ENCODE peak calls at places on chromosomes 11 and 22, in seven cellular contexts. K is GM12878, F is SK-N-SH, E is H1, D is K562, V is HepG2, O is GM12891. Y is an unnamed sample.

GRCh38 chr11:92393218-92393617 is 168.6 kb downstream of the FAT3 start:
- DNase-seq in V (no peak), O (no peak), F (peak), E (no peak), K (no peak), D (no peak), Y (no peak)

GRCh38 chr11:110471315-110471714 is 41.6 kb downstream of the FDX1 start:
- DNase-seq in D (no peak), E (no peak), F (no peak), V (no peak), O (no peak), K (no peak), Y (no peak)

GRCh38 chr11:128226106-128226716 is 361.1 kb downstream of the ETS1 start:
- DNase-seq in E (no peak), V (no peak), D (no peak), O (no peak), K (no peak), F (no peak), Y (no peak)

GRCh38 chr11:130070109-130070828 is 575 bp downstream of the APLP2 start:
- DNase-seq in O (peak), E (peak), F (peak), V (no peak), K (no peak), D (peak), Y (peak)

GRCh38 chr22:46293591-46294260 is 2.9 kb upstream of the GTSE1 start:
- DNase-seq in E (no peak), O (no peak), V (no peak), D (no peak), K (no peak), F (no peak), Y (no peak)

GRCh38 chr11:7924526-7924925 is 6.5 kb downstream of the OR10A6 start:
- DNase-seq in V (peak), K (no peak), O (no peak), F (no peak), E (no peak), D (no peak), Y (no peak)

GRCh38 chr22:46738961-46739870 is 1.2 kb upstream of the CERK start:
- DNase-seq in E (peak), F (no peak), O (peak), D (no peak), K (no peak), V (peak), Y (no peak)

GRCh38 chr11:88320149-88320559 is 17.4 kb downstream of the CTSC start:
- DNase-seq in V (no peak), D (no peak), O (no peak), F (no peak), E (no peak), K (no peak), Y (no peak)

GRCh38 chr11:95084509-95084908 is 5.1 kb upstream of the ENDOD1 start:
- DNase-seq in E (no peak), D (no peak), V (no peak), F (no peak), K (no peak), O (no peak), Y (no peak)

GRCh38 chr11:1220941-1221721 is 1.7 kb upstream of the MUC5B start:
- DNase-seq in V (no peak), E (peak), D (no peak), O (no peak), K (no peak), F (peak), Y (peak)

GRCh38 chr11:96307748-96308133 is 35.3 kb downstream of the MAML2 start:
- DNase-seq in O (no peak), F (no peak), D (no peak), E (no peak), V (no peak), K (no peak), Y (no peak)

GRCh38 chr11:1928891-1929541 is 9.5 kb downstream of the TNNT3 start:
- DNase-seq in V (no peak), E (no peak), K (no peak), F (peak), O (peak), D (no peak), Y (no peak)

GRCh38 chr11:33525789-33526188 is 174.8 kb downstream of the C11orf91 start:
- DNase-seq in O (no peak), K (no peak), F (no peak), E (peak), V (no peak), D (no peak), Y (no peak)

GRCh38 chr22:47143249-47143938 is 380.9 kb downstream of the TBC1D22A start:
- DNase-seq in K (no peak), E (no peak), F (no peak), D (no peak), V (no peak), O (no peak), Y (no peak)

GRCh38 chr11:16979708-16980622 is 34.2 kb downstream of the PLEKHA7 start:
- DNase-seq in D (no peak), K (no peak), F (no peak), E (no peak), V (no peak), O (no peak), Y (no peak)

GRCh38 chr22:26851125-26851524 is 193.7 kb downstream of the MIAT start:
- DNase-seq in E (peak), V (no peak), O (no peak), K (no peak), F (no peak), D (no peak), Y (no peak)

GRCh38 chr11:69376155-69377028 is 82.4 kb downstream of the MYEOV start:
- DNase-seq in E (no peak), F (no peak), O (no peak), D (no peak), V (no peak), K (no peak), Y (no peak)

GRCh38 chr11:76628408-76628947 is 42.1 kb downstream of the LRRC32 start:
- DNase-seq in E (no peak), K (no peak), F (no peak), O (no peak), V (no peak), D (no peak), Y (no peak)
- TF ChIP-seq TAF1 in E (no peak), K (no peak), F (no peak), O (no peak), V (no peak), D (no peak), Y (no peak)

GRCh38 chr11:75524576-75525432 is 937 bp downstream of the GDPD5 start:
- DNase-seq in E (peak), F (peak), D (peak), O (no peak), V (no peak), K (no peak), Y (peak)
- TF ChIP-seq TAF1 in E (no peak), F (no peak), D (no peak), O (no peak), V (peak), K (no peak), Y (no peak)

DNA sequence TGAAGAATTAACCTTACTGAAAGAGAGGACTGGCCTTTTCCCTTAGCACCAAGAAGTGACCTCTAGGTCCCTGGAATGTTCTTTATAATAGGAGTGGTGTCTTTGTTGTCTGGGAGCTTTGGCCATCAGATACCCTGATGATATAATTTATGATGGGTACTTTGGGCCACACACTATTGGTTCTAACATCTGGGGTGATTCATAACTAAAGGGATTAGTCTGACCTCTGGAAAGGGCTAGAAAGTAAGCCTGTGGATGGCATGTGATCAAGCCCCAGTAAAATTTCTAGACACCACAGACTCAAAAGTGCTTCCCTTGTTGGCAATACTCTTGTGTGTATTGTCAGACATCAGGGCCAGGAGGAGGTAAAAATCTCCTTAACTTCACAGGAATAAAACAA is 891.2 kb downstream of the KCNA4 start:
- DNase-seq in D (no peak), O (no peak), F (no peak), V (no peak), E (no peak), K (no peak), Y (no peak)
- TF ChIP-seq TAF1 in D (no peak), O (no peak), F (no peak), V (no peak), E (no peak), K (no peak), Y (no peak)

GRCh38 chr11:120182357-120182756 is 28.5 kb upstream of the OAF start:
- DNase-seq in V (no peak), O (no peak), F (no peak), D (no peak), E (peak), K (no peak), Y (no peak)

GRCh38 chr11:120183701-120184141 is 27.1 kb upstream of the OAF start:
- DNase-seq in O (no peak), E (peak), F (no peak), D (no peak), V (no peak), K (no peak), Y (no peak)

GRCh38 chr11:120181446-120181992 is 29.3 kb upstream of the OAF start:
- DNase-seq in D (no peak), O (no peak), K (no peak), E (no peak), F (no peak), V (no peak), Y (no peak)

GRCh38 chr11:120184371-120184945 is 26.4 kb upstream of the OAF start:
- DNase-seq in F (no peak), K (no peak), D (no peak), E (peak), O (no peak), V (no peak), Y (no peak)

DNA sequence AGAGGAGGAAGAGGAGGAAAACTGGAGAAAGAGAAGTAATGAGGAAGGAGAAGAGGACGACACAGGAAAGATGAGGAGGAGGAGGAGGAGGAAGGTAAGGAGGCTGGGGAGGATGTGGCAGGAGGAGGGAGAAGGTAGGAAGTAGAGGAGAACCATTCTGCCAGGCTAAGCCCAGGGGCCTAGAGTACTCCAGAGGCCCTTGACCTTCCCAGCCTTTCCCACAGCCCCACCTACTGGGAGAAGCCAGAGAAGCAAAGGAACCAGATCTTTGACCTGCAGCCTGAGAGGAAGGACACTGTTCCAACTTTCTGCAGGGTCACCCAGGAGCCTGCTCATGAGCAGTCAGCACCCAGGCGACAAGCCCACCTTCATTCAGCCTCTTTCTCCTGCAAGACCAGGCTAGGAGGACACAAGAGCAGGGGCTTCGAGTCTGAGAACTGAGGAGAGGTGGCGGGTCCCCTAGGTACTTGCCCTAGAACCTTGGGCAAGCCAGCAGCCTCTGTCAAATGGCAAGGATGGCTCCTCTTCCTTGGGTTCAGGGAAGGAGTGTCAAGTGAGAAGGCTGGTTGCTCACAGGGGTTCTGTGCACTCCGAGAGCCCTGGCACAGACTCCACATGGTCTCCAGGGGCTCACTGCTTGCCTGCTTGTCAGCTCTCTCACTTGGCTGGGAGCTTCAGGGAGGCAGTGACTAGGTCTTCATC is 27.9 kb upstream of the OAF start:
- DNase-seq in O (no peak), E (peak), D (peak), V (peak), F (no peak), K (no peak), Y (no peak)
- TF ChIP-seq TAF1 in O (no peak), E (no peak), D (no peak), V (no peak), F (no peak), K (no peak), Y (no peak)

GRCh38 chr11:44776840-44777536 is 50.2 kb downstream of the TSPAN18 start:
- DNase-seq in O (no peak), V (no peak), F (no peak), K (no peak), D (no peak), E (peak), Y (no peak)
- TF ChIP-seq TAF1 in O (no peak), V (no peak), F (no peak), K (no peak), D (no peak), E (no peak), Y (no peak)

DNA sequence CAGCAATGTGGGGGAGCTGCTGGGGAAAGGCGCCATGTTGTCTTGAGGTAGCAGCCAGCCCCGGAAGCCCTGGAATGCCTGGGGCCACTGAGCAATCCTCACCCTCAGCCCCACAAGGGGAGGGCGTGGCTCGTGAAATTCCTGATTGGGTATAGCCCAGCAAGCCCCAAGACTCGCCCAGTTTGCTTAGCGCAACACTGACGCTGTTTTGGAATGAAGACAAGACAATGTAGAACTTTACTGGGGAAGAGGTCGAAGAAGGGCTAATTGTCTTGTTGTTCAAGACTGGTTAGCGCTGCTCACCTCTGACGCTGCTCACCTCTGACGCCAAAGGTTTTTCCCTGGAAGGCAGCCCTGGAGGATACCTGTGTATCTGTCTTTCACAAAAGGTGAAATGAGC is 47.6 kb downstream of the ST3GAL4 start:
- DNase-seq in D (no peak), F (no peak), K (no peak), E (no peak), V (no peak), O (no peak), Y (no peak)
- TF ChIP-seq TAF1 in D (no peak), F (no peak), K (no peak), E (no peak), V (no peak), O (no peak), Y (no peak)

Y was measured in GM12892.